ENCODE peak calls at places on chromosomes 11 and 22, in ten cellular contexts. M is transverse colon; Q is aorta; K is right cardiac atrium; Y is heart right ventricle; Z is small intestine; V is psoas muscle; U is H1; P is CD8-positive, alpha-beta T cell; F is SJSA1. B is an unnamed sample. For H3K4me1 and H3K27me3, the result is how much of the 10 kb centered on the place peaks cover.

GRCh38 chr11:12090061-12090572 is 20.3 kb upstream of the MICAL2 start:
- DNase-seq in K (no peak), U (no peak), Q (no peak), P (no peak), Z (peak), M (no peak), V (no peak), F (no peak), Y (no peak), B (peak)

GRCh38 chr11:3231851-3232744 is at the start of gene MRGPRE:
- DNase-seq in Z (peak), V (no peak), Q (peak), M (no peak), K (peak), F (no peak), P (no peak), U (no peak), Y (no peak), B (peak)

GRCh38 chr11:125079151-125079877 is 16.2 kb downstream of the SLC37A2 start:
- DNase-seq in Y (no peak), M (no peak), K (no peak), P (no peak), Z (no peak), F (no peak), U (no peak), V (no peak), Q (no peak), B (no peak)

GRCh38 chr22:20510811-20511577 is 3.6 kb downstream of the MED15 start:
- DNase-seq in P (no peak), F (no peak), Y (no peak), M (no peak), K (no peak), V (no peak), Z (peak), Q (no peak), U (no peak), B (peak)

GRCh38 chr11:69911310-69912160 is 92.3 kb upstream of the FGF3 start:
- DNase-seq in M (no peak), F (no peak), K (no peak), Z (no peak), P (no peak), Q (peak), Y (no peak), V (no peak), U (no peak), B (no peak)

GRCh38 chr11:69562302-69562701 is 78.7 kb upstream of the CCND1 start:
- DNase-seq in U (no peak), Y (no peak), Z (no peak), F (no peak), V (no peak), P (no peak), M (no peak), K (no peak), Q (no peak), B (no peak)

GRCh38 chr22:19843857-19844422 is 10.7 kb downstream of the GNB1L start:
- DNase-seq in P (no peak), Y (no peak), K (no peak), V (no peak), M (no peak), Q (no peak), U (peak), F (no peak), Z (no peak), B (no peak)

GRCh38 chr11:1891831-1892115 is at the start of gene PRR33:
- DNase-seq in Q (no peak), F (no peak), Z (no peak), U (no peak), M (no peak), V (no peak), P (no peak), K (no peak), Y (no peak), B (no peak)

GRCh38 chr11:116948375-116948774 is 111.0 kb upstream of the APOA1 start:
- DNase-seq in F (peak), Z (peak), U (no peak), Q (no peak), P (no peak), M (peak), V (no peak), K (no peak), Y (no peak), B (peak)

GRCh38 chr22:23281406-23282088 is 101.2 kb downstream of the BCR start:
- DNase-seq in P (peak), K (peak), V (peak), U (peak), F (peak), Z (peak), M (peak), Y (peak), Q (peak), B (peak)

GRCh38 chr11:108886608-108887007 is 221.7 kb downstream of the DDX10 start:
- DNase-seq in U (no peak), Q (no peak), Y (no peak), Z (no peak), M (no peak), K (no peak), V (no peak), P (no peak), F (no peak), B (peak)

GRCh38 chr11:69012092-69013008 is 696 bp downstream of the MRGPRF start:
- DNase-seq in U (peak), M (no peak), Y (no peak), V (no peak), F (no peak), K (no peak), P (no peak), Z (no peak), Q (no peak), B (peak)

GRCh38 chr22:45883811-45884170 is 93.2 kb downstream of the WNT7B start:
- DNase-seq in F (no peak), Y (no peak), P (no peak), Z (no peak), U (no peak), M (no peak), K (peak), V (no peak), Q (peak), B (no peak)

GRCh38 chr22:34669001-34669400 is 397.0 kb upstream of the ISX start:
- DNase-seq in Z (no peak), Y (no peak), Q (no peak), U (no peak), F (no peak), V (no peak), K (no peak), M (no peak), P (no peak), B (peak)

GRCh38 chr22:40210814-40211213 is 33.1 kb downstream of the TNRC6B start:
- DNase-seq in P (no peak), U (no peak), V (no peak), Y (no peak), F (no peak), Q (no peak), Z (no peak), M (no peak), K (no peak), B (no peak)

GRCh38 chr11:69450857-69451220 is 30.6 kb upstream of the LINC01488 start:
- DNase-seq in F (no peak), M (no peak), V (no peak), U (no peak), P (no peak), Z (no peak), K (peak), Q (peak), Y (no peak), B (no peak)

GRCh38 chr22:25402501-25403283 is 161.8 kb upstream of the GRK3 start:
- DNase-seq in Q (no peak), Z (peak), K (peak), U (no peak), P (no peak), V (no peak), Y (no peak), F (peak), M (peak), B (peak)

GRCh38 chr22:50045211-50046018 is 12.7 kb downstream of the TTLL8 start:
- DNase-seq in M (no peak), Y (no peak), P (no peak), K (peak), Z (no peak), V (no peak), U (peak), Q (peak), F (no peak), B (no peak)

GRCh38 chr11:114083256-114084252 is 24.0 kb downstream of the ZBTB16 start:
- DNase-seq in Y (no peak), M (no peak), K (no peak), V (no peak), P (no peak), U (no peak), Z (no peak), F (no peak), Q (no peak), B (no peak)

GRCh38 chr11:63237413-63237812 is 6.0 kb downstream of the SLC22A25 start:
- DNase-seq in Y (no peak), Q (no peak), F (no peak), K (no peak), M (no peak), P (no peak), V (no peak), U (no peak), Z (no peak), B (no peak)

GRCh38 chr11:44725016-44725651 is 1.6 kb upstream of the TSPAN18 start:
- DNase-seq in U (no peak), V (no peak), P (no peak), Q (no peak), F (no peak), Z (no peak), M (no peak), K (no peak), Y (no peak), B (peak)

GRCh38 chr11:124115782-124116616 is 749 bp downstream of the VWA5A start:
- DNase-seq in U (peak), K (peak), Y (no peak), P (no peak), F (no peak), M (peak), Z (peak), Q (peak), V (no peak), B (no peak)

GRCh38 chr11:117872420-117872961 is 4.0 kb downstream of the FXYD6 start:
- DNase-seq in Y (no peak), P (no peak), F (no peak), M (no peak), Q (no peak), V (no peak), K (no peak), U (no peak), Z (no peak), B (no peak)

GRCh38 chr22:28283025-28283654 is 364.1 kb upstream of the PITPNB start:
- DNase-seq in P (no peak), Y (no peak), U (no peak), F (no peak), M (no peak), Z (no peak), V (no peak), Q (no peak), K (no peak), B (peak)

GRCh38 chr11:98630736-98631135 is 390.0 kb upstream of the CNTN5 start:
- DNase-seq in Z (no peak), U (no peak), M (no peak), K (no peak), P (no peak), F (no peak), V (no peak), Q (no peak), Y (no peak), B (no peak)

GRCh38 chr22:50208939-50209892 is 8.4 kb downstream of the SELENOO start:
- DNase-seq in K (peak), M (peak), F (no peak), Q (no peak), P (no peak), Z (no peak), U (no peak), Y (no peak), V (no peak), B (no peak)

GRCh38 chr11:73173755-73174494 is 31.8 kb upstream of the FCHSD2 start:
- DNase-seq in P (no peak), F (no peak), Y (peak), U (no peak), V (peak), K (peak), Q (peak), Z (peak), M (peak), B (no peak)

GRCh38 chr11:61635304-61635703 is 44.9 kb upstream of the DAGLA start:
- DNase-seq in P (no peak), Z (no peak), M (no peak), U (no peak), F (no peak), K (no peak), Q (no peak), Y (no peak), V (no peak), B (no peak)

GRCh38 chr11:132134322-132134721 is 763.9 kb downstream of the NTM start:
- DNase-seq in Z (no peak), Y (no peak), K (no peak), V (no peak), P (no peak), Q (no peak), F (no peak), M (no peak), U (no peak), B (peak)

GRCh38 chr11:125579811-125580210 is 10.5 kb downstream of the EI24 start:
- DNase-seq in U (no peak), Z (no peak), P (no peak), F (no peak), K (no peak), M (no peak), Y (no peak), Q (no peak), V (no peak), B (no peak)

GRCh38 chr11:30452114-30452513 is 129.2 kb downstream of the ARL14EP start:
- DNase-seq in M (no peak), V (no peak), Z (no peak), U (no peak), F (no peak), Q (no peak), Y (no peak), P (no peak), K (no peak), B (no peak)

GRCh38 chr11:15988693-15989231 is 367.6 kb downstream of the SOX6 start:
- DNase-seq in F (no peak), V (no peak), U (peak), Q (no peak), P (no peak), K (peak), M (no peak), Z (no peak), Y (peak), B (no peak)

GRCh38 chr11:79047356-79047755 is 393.5 kb downstream of the TENM4 start:
- DNase-seq in U (no peak), V (no peak), F (no peak), Y (no peak), K (no peak), P (no peak), M (no peak), Z (no peak), Q (no peak), B (no peak)

GRCh38 chr11:45026835-45027234 is 76.2 kb upstream of the TP53I11 start:
- DNase-seq in P (no peak), M (no peak), K (peak), V (no peak), Q (no peak), F (no peak), Y (peak), Z (no peak), U (no peak), B (no peak)

GRCh38 chr11:128365044-128365443 is 222.3 kb downstream of the ETS1 start:
- DNase-seq in U (no peak), Y (no peak), P (no peak), Q (no peak), K (no peak), F (no peak), Z (peak), V (no peak), M (no peak), B (peak)

DNA sequence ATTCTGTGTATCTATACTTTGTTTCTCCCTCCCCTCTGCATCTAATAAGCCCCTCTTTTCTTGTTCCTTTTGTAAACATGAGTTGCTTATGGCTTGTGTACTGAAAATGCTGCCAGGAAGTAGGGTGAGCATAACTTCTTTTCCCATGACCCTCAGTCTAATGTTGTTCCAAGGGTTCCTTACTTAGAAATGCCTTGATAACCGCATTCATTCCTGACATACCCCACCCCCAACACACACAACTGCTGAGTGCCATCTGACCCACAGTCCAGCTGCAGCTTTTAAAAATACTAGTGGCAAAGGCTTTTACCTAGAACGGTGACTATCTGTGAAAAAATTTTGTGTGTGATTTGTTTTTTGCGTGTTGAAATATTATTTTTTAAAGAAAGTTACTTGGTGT is 52.5 kb downstream of the ARHGAP42 start:
- DNase-seq in Q (no peak), Y (no peak), M (no peak), U (no peak), P (no peak), F (peak), K (no peak), Z (no peak), V (no peak), B (no peak)
- H3K4me1 ChIP-seq in Q (under half), Y (under half), M (under half), U (under half), P (under half), F (under half), K (under half), Z (under half), V (under half), B (under half)

GRCh38 chr11:19409307-19409706 is 168.6 kb upstream of the E2F8 start:
- DNase-seq in K (no peak), F (no peak), P (no peak), Z (no peak), Q (no peak), V (no peak), M (no peak), Y (no peak), U (no peak), B (no peak)
- H3K27me3 ChIP-seq in K (under half), F (under half), P (under half), Z (under half), Q (under half), V (under half), M (under half), Y (under half), U (under half), B (under half)

DNA sequence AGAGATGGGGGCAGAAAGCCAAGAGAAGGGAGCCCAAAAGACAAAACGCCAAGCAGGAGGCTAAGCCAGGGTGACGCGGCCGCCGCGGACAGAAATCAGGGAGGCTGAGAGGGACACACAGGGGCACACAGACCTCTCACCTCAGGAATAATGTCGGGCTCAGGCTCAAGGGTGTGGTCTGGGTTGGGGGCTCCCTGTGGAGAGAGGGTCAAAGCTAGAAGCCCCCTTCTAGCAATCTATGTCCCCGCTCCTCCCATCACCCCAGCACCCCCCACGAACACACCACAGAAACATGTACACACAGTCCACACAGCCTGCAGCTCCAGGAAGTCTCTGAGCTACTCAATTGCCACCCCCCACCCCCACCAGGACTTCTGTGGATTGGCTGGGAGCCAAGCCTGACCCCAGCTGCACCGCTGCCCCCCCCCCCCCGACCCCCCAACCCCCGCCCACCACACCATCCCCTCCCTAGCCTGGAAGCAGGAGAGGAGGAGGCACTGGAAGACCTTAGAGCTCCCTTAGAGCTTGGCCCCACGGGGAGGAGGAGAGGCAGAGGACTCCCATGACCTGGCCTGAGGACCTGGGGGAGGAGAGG is 6.9 kb downstream of the BCL9L start:
- DNase-seq in M (peak), Q (no peak), K (peak), V (no peak), P (no peak), U (peak), Y (no peak), Z (peak), F (no peak), B (peak)
- H3K4me1 ChIP-seq in M (half or more), Q (under half), K (under half), V (half or more), P (half or more), U (half or more), Y (half or more), Z (under half), F (half or more), B (half or more)

GRCh38 chr11:8359521-8359920 is 95.8 kb upstream of the LMO1 start:
- DNase-seq in V (no peak), U (no peak), Q (no peak), M (no peak), K (no peak), P (no peak), Y (no peak), F (no peak), Z (no peak), B (no peak)

GRCh38 chr11:8360086-8360828 is 96.6 kb upstream of the LMO1 start:
- DNase-seq in P (no peak), M (no peak), U (no peak), K (no peak), Q (no peak), Z (peak), F (no peak), Y (no peak), V (no peak), B (no peak)

GRCh38 chr11:8362899-8363298 is 99.2 kb upstream of the LMO1 start:
- DNase-seq in P (no peak), V (no peak), M (no peak), Q (peak), U (no peak), K (no peak), Z (no peak), F (no peak), Y (no peak), B (no peak)

GRCh38 chr11:8361664-8362210 is 98.1 kb upstream of the LMO1 start:
- DNase-seq in V (no peak), F (no peak), Z (no peak), M (no peak), Y (no peak), U (no peak), P (no peak), K (no peak), Q (no peak), B (no peak)

DNA sequence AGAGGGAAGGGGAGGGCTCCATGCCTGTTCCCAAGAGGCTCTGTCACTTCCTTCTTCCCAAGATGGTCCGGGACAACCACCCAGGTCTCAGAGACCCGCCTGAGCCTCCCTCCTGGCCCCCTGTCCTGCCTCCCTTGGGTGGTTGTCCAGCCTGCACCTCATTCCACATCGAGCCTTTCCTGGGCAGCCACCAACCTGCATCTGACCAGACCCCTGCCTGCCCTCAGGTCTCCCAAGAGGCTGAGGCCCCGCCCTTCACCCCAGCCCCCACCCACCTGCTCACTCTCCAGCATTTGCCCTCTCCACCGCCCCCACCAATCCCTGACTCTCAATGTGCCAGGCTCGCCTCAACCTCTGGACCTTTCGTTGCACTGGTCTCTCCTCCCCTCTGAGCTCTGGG is 97.5 kb upstream of the LMO1 start:
- DNase-seq in Y (no peak), Q (peak), U (no peak), V (no peak), Z (no peak), P (no peak), K (no peak), F (no peak), M (no peak), B (no peak)
- H3K27me3 ChIP-seq in Y (under half), Q (under half), U (under half), V (under half), Z (under half), P (under half), K (under half), F (under half), M (under half), B (under half)

GRCh38 chr11:65961267-65962135 is at the start of gene SART1:
- DNase-seq in M (peak), P (peak), U (peak), K (peak), Z (peak), V (peak), Y (peak), F (peak), Q (peak), B (peak)
- H3K4me1 ChIP-seq in M (under half), P (under half), U (under half), K (under half), Z (under half), V (under half), Y (under half), F (under half), Q (under half), B (under half)

DNA sequence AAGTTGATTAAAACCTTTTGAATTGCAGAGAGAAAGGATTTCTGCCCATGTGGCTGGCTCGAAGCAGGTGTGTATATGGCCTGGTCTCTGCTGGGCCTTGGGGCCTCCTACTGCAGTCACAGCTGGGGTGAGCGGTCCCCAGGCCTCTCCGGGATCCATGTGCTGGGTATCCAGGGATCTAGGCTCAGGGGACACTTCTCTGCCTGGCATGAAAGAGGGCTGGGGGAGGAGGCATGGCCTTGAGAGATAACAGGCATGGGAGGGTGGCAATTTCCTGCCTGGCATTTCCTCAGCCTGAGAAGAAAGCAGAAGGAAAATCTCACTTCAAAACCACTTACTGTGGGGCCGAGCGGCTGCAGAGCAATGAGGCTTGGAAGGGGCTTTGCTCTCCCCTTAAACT is 20.3 kb upstream of the PARVG start:
- DNase-seq in Z (no peak), V (no peak), U (no peak), M (no peak), Y (no peak), Q (no peak), P (no peak), K (no peak), F (no peak), B (no peak)
- H3K27me3 ChIP-seq in Z (under half), V (under half), U (under half), M (under half), Y (under half), Q (under half), P (under half), K (under half), F (under half), B (under half)